ENCODE peak calls at places on chromosomes 6 and 20, in six cellular contexts. One of them, this sample, is unnamed.

GRCh38 chr6:157570104-157570503 is 189.1 kb downstream of the ZDHHC14 start:
- DNase-seq in neural progenitor cell: no peak
- DNase-seq in lower lobe of right lung: no peak
- DNase-seq in cardiac muscle cell: no peak
- DNase-seq in type B pancreatic cell: no peak
- DNase-seq in GM12865: no peak
- DNase-seq in this sample: no peak

GRCh38 chr20:57868310-57868709 is 158.5 kb upstream of the PMEPA1 start:
- DNase-seq in cardiac muscle cell: no peak
- DNase-seq in GM12865: no peak
- DNase-seq in type B pancreatic cell: peak; percentile 43
- DNase-seq in neural progenitor cell: no peak
- DNase-seq in lower lobe of right lung: no peak
- DNase-seq in this sample: no peak

GRCh38 chr20:44014807-44015732 is 100.4 kb downstream of the TOX2 start:
- DNase-seq in type B pancreatic cell: no peak
- DNase-seq in neural progenitor cell: no peak
- DNase-seq in cardiac muscle cell: peak; percentile 73
- DNase-seq in GM12865: no peak
- DNase-seq in lower lobe of right lung: no peak
- DNase-seq in this sample: no peak

GRCh38 chr6:169589699-169590257 is 112.1 kb downstream of the WDR27 start:
- DNase-seq in GM12865: peak; percentile 41
- DNase-seq in lower lobe of right lung: no peak
- DNase-seq in neural progenitor cell: no peak
- DNase-seq in cardiac muscle cell: no peak
- DNase-seq in type B pancreatic cell: no peak
- DNase-seq in this sample: no peak

GRCh38 chr20:19617256-19617655 is 140.8 kb upstream of the RIN2 start:
- DNase-seq in lower lobe of right lung: no peak
- DNase-seq in type B pancreatic cell: no peak
- DNase-seq in GM12865: no peak
- DNase-seq in neural progenitor cell: no peak
- DNase-seq in cardiac muscle cell: no peak
- DNase-seq in this sample: no peak

GRCh38 chr6:30063315-30063714 is 2.2 kb downstream of the POLR1H start:
- DNase-seq in neural progenitor cell: no peak
- DNase-seq in type B pancreatic cell: no peak
- DNase-seq in lower lobe of right lung: no peak
- DNase-seq in GM12865: no peak
- DNase-seq in cardiac muscle cell: no peak
- DNase-seq in this sample: no peak

GRCh38 chr6:81896561-81896960 is 144.1 kb upstream of the TENT5A start:
- DNase-seq in neural progenitor cell: no peak
- DNase-seq in GM12865: no peak
- DNase-seq in cardiac muscle cell: no peak
- DNase-seq in lower lobe of right lung: no peak
- DNase-seq in type B pancreatic cell: no peak
- DNase-seq in this sample: no peak

GRCh38 chr6:6368040-6368683 is 47.7 kb upstream of the F13A1 start:
- DNase-seq in cardiac muscle cell: no peak
- DNase-seq in neural progenitor cell: no peak
- DNase-seq in type B pancreatic cell: no peak
- DNase-seq in GM12865: no peak
- DNase-seq in lower lobe of right lung: no peak
- DNase-seq in this sample: no peak

GRCh38 chr20:25038103-25038410 is 19.9 kb downstream of the ACSS1 start:
- DNase-seq in neural progenitor cell: no peak
- DNase-seq in GM12865: no peak
- DNase-seq in lower lobe of right lung: no peak
- DNase-seq in type B pancreatic cell: no peak
- DNase-seq in cardiac muscle cell: no peak
- DNase-seq in this sample: no peak

GRCh38 chr6:164200071-164200470 is 785.6 kb downstream of the QKI start:
- DNase-seq in GM12865: no peak
- DNase-seq in lower lobe of right lung: no peak
- DNase-seq in type B pancreatic cell: no peak
- DNase-seq in neural progenitor cell: no peak
- DNase-seq in cardiac muscle cell: peak; percentile 2
- DNase-seq in this sample: no peak

GRCh38 chr6:75480425-75480824 is 13.2 kb downstream of the FILIP1 start:
- DNase-seq in GM12865: no peak
- DNase-seq in lower lobe of right lung: no peak
- DNase-seq in type B pancreatic cell: no peak
- DNase-seq in neural progenitor cell: no peak
- DNase-seq in cardiac muscle cell: no peak
- DNase-seq in this sample: no peak

GRCh38 chr20:44183282-44183681 is 3.7 kb downstream of the JPH2 start:
- DNase-seq in cardiac muscle cell: no peak
- DNase-seq in GM12865: no peak
- DNase-seq in type B pancreatic cell: no peak
- DNase-seq in lower lobe of right lung: no peak
- DNase-seq in neural progenitor cell: peak; percentile 17
- DNase-seq in this sample: no peak

GRCh38 chr20:47318027-47318595 is 38.4 kb downstream of the ZMYND8 start:
- DNase-seq in cardiac muscle cell: no peak
- DNase-seq in GM12865: no peak
- DNase-seq in neural progenitor cell: peak; percentile 24
- DNase-seq in type B pancreatic cell: no peak
- DNase-seq in lower lobe of right lung: peak; percentile 52
- DNase-seq in this sample: peak; percentile 10

GRCh38 chr6:138465007-138465645 is 34.2 kb downstream of the NHSL1 start:
- DNase-seq in type B pancreatic cell: no peak
- DNase-seq in neural progenitor cell: no peak
- DNase-seq in lower lobe of right lung: no peak
- DNase-seq in GM12865: no peak
- DNase-seq in cardiac muscle cell: peak; percentile 90
- DNase-seq in this sample: no peak

GRCh38 chr6:98653171-98653570 is 181.2 kb upstream of the POU3F2 start:
- DNase-seq in type B pancreatic cell: no peak
- DNase-seq in neural progenitor cell: no peak
- DNase-seq in GM12865: no peak
- DNase-seq in cardiac muscle cell: no peak
- DNase-seq in lower lobe of right lung: no peak
- DNase-seq in this sample: no peak

GRCh38 chr6:134351615-134352474 is 33.9 kb upstream of the SGK1 start:
- DNase-seq in cardiac muscle cell: no peak
- DNase-seq in lower lobe of right lung: no peak
- DNase-seq in GM12865: no peak
- DNase-seq in neural progenitor cell: peak; percentile 23
- DNase-seq in type B pancreatic cell: no peak
- DNase-seq in this sample: no peak

GRCh38 chr6:11403035-11403601 is 134.4 kb upstream of the TMEM170B start:
- DNase-seq in neural progenitor cell: no peak
- DNase-seq in lower lobe of right lung: no peak
- DNase-seq in cardiac muscle cell: no peak
- DNase-seq in type B pancreatic cell: no peak
- DNase-seq in GM12865: peak; percentile 62
- DNase-seq in this sample: no peak

GRCh38 chr6:8435845-8436168 is 462 bp upstream of the SLC35B3 start:
- DNase-seq in GM12865: no peak
- DNase-seq in lower lobe of right lung: no peak
- DNase-seq in cardiac muscle cell: no peak
- DNase-seq in type B pancreatic cell: no peak
- DNase-seq in neural progenitor cell: no peak
- DNase-seq in this sample: no peak

DNA sequence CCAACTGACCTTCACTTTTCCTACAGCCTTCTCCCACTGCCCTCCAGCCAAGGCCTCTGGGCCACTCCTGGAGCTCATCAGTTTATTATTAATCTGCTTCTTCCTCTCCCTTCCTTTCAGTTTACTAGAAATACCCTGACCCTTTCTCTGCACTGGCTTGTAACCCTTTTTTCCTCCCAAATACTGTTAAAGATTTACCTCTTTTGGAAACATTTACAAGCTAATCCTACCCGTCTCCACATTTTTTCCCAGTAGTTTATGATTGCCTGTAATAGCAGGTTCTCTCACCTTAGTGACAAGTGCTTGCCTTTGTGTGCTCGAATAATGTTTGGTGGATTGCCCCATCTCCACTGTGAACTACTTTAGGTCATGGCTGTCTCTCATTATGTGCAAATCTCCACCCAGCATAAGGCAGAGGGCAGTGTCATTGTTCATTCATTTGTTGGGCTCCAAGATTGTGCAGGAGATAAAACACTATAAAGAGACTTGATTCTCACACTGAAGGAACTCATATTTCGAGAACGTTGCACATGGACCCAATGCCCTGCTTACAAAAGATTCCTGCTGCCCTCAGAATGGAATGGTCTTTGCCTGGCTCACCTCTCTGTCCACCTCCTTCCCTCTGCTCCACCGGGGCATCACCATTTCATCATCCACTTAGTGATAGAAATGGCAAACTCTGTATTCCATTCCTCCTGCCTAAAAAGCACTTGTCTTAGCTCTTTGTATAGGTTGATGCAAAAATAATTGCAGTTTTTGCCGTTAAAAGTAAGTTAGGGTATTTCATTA is 491.1 kb downstream of the UTRN start:
- DNase-seq in GM12865: no peak
- DNase-seq in neural progenitor cell: no peak
- DNase-seq in cardiac muscle cell: no peak
- DNase-seq in lower lobe of right lung: no peak
- DNase-seq in type B pancreatic cell: no peak
- DNase-seq in this sample: no peak
- TF ChIP-seq CTCF in GM12865: no peak
- TF ChIP-seq CTCF in neural progenitor cell: no peak
- TF ChIP-seq CTCF in cardiac muscle cell: no peak
- TF ChIP-seq CTCF in lower lobe of right lung: no peak
- TF ChIP-seq CTCF in type B pancreatic cell: no peak
- TF ChIP-seq CTCF in this sample: no peak

DNA sequence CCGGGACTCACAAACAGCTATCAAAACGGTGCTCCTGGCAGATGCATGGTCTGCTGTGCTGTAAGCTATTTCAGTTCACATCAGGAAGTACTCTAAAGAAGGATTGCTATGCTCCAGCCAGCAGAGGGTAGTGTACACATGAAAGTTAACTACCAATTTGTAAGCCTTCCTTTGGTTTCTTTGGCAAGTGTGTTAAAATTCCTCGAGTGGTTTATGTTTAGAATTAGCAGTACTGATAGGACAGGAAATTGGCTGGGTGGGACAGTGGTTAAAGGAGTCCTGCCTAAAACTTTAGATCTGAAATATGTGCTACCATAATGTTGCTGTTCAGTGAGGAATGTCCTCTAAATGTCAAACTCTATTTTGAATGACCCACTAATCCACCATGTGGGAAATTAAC is 47.4 kb downstream of the TRMT11 start:
- DNase-seq in GM12865: peak; percentile 32
- DNase-seq in cardiac muscle cell: peak; percentile 94
- DNase-seq in lower lobe of right lung: no peak
- DNase-seq in type B pancreatic cell: no peak
- DNase-seq in neural progenitor cell: peak; percentile 78
- DNase-seq in this sample: peak; percentile 10
- TF ChIP-seq CTCF in GM12865: peak; percentile 23
- TF ChIP-seq CTCF in cardiac muscle cell: peak; percentile 81
- TF ChIP-seq CTCF in lower lobe of right lung: peak; percentile 58
- TF ChIP-seq CTCF in type B pancreatic cell: peak; percentile 77
- TF ChIP-seq CTCF in neural progenitor cell: peak; percentile 72
- TF ChIP-seq CTCF in this sample: peak; percentile 25

GRCh38 chr20:60008130-60008808 is 50.0 kb downstream of the CDH26 start:
- DNase-seq in cardiac muscle cell: no peak
- DNase-seq in type B pancreatic cell: no peak
- DNase-seq in GM12865: no peak
- DNase-seq in neural progenitor cell: no peak
- DNase-seq in lower lobe of right lung: peak; percentile 52
- DNase-seq in this sample: no peak
- TF ChIP-seq CTCF in cardiac muscle cell: no peak
- TF ChIP-seq CTCF in type B pancreatic cell: no peak
- TF ChIP-seq CTCF in GM12865: no peak
- TF ChIP-seq CTCF in neural progenitor cell: no peak
- TF ChIP-seq CTCF in lower lobe of right lung: no peak
- TF ChIP-seq CTCF in this sample: no peak

DNA sequence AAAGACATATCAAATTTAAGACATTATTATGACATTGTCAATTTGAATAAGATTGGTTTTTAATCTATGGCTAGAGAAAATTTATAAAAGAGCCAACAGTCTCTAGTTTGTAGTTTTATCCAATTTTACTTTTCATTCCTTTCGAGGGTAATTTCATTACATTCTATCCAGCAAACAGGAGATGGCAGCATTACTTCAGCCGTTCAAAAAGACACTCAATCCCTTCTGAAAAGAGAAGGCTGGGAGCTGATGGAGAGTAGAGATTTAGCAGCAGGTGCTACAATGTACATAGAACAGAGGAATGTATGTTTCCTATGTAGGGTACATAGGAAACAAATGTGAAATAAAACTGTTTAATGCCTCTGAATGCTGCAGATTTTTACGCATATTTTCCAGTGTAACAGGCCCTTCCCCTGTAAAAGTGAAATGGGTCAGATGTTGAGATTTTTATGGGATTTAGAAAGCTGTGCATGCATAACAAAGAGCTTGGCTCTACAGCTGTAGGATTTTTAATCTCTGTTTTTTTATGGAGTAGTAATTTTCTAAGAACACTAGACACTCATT is 15.9 kb downstream of the RPS12 start:
- DNase-seq in type B pancreatic cell: no peak
- DNase-seq in cardiac muscle cell: peak; percentile 66
- DNase-seq in GM12865: peak; percentile 12
- DNase-seq in neural progenitor cell: peak; percentile 79
- DNase-seq in lower lobe of right lung: no peak
- DNase-seq in this sample: no peak
- TF ChIP-seq CTCF in type B pancreatic cell: peak; percentile 83
- TF ChIP-seq CTCF in cardiac muscle cell: peak; percentile 59
- TF ChIP-seq CTCF in GM12865: peak; percentile 37
- TF ChIP-seq CTCF in neural progenitor cell: peak; percentile 87
- TF ChIP-seq CTCF in lower lobe of right lung: peak; percentile 46
- TF ChIP-seq CTCF in this sample: peak; percentile 21

DNA sequence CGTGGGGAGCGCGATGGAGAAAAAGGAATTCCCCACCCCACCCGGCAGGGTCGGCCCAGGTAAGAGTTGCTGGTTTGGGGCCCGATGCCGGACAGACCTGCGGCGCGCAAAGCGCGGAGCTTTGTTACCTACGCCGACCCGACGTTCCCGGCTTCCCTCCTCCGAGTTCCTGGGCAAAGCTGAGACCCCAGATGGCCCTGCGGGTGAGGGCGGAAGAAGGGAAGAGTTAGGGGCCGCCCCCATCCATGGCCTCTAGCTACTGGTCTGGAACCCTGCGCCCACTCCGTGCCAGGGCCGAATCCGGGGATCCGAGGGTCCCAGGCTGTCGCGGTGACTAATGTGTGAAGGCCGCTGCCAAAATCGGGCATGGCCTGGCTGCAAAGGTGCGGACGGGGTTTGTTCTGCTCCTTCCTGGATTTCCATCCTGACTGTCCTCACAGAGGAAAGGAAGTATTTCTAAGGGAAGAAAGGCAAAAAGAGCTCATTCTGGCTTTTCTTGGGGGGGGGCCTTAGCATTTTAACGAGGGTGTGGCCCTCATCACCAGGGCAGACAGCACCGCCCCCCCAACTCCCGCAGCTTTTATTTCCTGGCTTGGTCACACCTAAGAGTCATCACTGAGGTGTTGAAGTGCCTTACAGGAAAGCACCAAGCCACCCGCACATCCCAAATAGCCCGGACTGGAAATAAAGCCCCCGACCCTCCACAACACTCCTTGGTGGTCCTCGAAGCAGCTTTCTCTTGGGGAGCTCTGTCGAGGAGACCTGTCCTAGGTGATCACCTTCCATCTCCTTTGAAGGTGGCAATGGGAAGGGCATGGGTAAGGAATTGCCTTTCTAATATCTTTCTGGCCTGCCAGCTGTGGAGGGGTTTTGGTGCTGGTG is 1.1 kb downstream of the PTK7 start:
- DNase-seq in cardiac muscle cell: peak; percentile 54
- DNase-seq in GM12865: no peak
- DNase-seq in type B pancreatic cell: no peak
- DNase-seq in lower lobe of right lung: peak; percentile 58
- DNase-seq in neural progenitor cell: peak; percentile 78
- DNase-seq in this sample: peak; percentile 49
- TF ChIP-seq CTCF in cardiac muscle cell: no peak
- TF ChIP-seq CTCF in GM12865: no peak
- TF ChIP-seq CTCF in type B pancreatic cell: no peak
- TF ChIP-seq CTCF in lower lobe of right lung: no peak
- TF ChIP-seq CTCF in neural progenitor cell: no peak
- TF ChIP-seq CTCF in this sample: no peak